ENCODE peak calls at places on chromosomes 4 and X, in ten cellular contexts. A is adrenal gland; Y is CD4-positive, alpha-beta T cell; B is mammary epithelial cell; Q is AG04450; D is WERI-Rb-1; V is left lung; S is tibial artery; H is neural progenitor cell; L is body of pancreas. T is an unnamed sample.

GRCh38 chrX:153643431-153644351 is 3.3 kb upstream of the DUSP9 start:
- DNase-seq in A (no peak), Y (no peak), B (no peak), Q (no peak), D (peak; percentile 51), V (no peak), S (no peak), H (peak; percentile 61), L (no peak), T (no peak)

GRCh38 chr4:123546123-123546654 is 149.6 kb downstream of the SPRY1 start:
- DNase-seq in A (no peak), Y (no peak), B (no peak), Q (no peak), D (no peak), V (no peak), S (no peak), H (no peak), L (peak; percentile 45), T (no peak)

GRCh38 chr4:1523907-1524636 is 117.8 kb upstream of the NKX1-1 start:
- DNase-seq in A (no peak), Y (no peak), B (no peak), Q (no peak), D (no peak), V (peak; percentile 67), S (no peak), H (peak; percentile 39), L (no peak), T (no peak)

GRCh38 chrX:136121788-136122187 is 25.5 kb upstream of the FHL1 start:
- DNase-seq in A (no peak), Y (no peak), B (no peak), Q (no peak), D (no peak), V (no peak), S (peak; percentile 67), H (no peak), L (no peak), T (no peak)

GRCh38 chrX:107700802-107701201 is 72.5 kb downstream of the PRPS1 start:
- DNase-seq in A (no peak), Y (no peak), B (no peak), Q (no peak), D (no peak), V (no peak), S (no peak), H (no peak), L (no peak), T (no peak)

GRCh38 chr4:68319040-68319439 is 30.9 kb downstream of the YTHDC1 start:
- DNase-seq in A (no peak), Y (no peak), B (no peak), Q (no peak), D (no peak), V (no peak), S (no peak), H (no peak), L (no peak), T (no peak)

GRCh38 chrX:107733686-107734085 is 41.9 kb downstream of the TSC22D3 start:
- DNase-seq in A (no peak), Y (no peak), B (no peak), Q (no peak), D (no peak), V (no peak), S (peak; percentile 34), H (no peak), L (no peak), T (no peak)

GRCh38 chr4:44651425-44651824 is at the start of gene YIPF7:
- DNase-seq in A (no peak), Y (no peak), B (no peak), Q (no peak), D (no peak), V (no peak), S (no peak), H (no peak), L (no peak), T (no peak)

GRCh38 chr4:68864438-68865177 is 48.8 kb downstream of the UGT2B10 start:
- DNase-seq in A (no peak), Y (no peak), B (no peak), Q (no peak), D (no peak), V (no peak), S (no peak), H (no peak), L (peak; percentile 71), T (no peak)

GRCh38 chr4:144975718-144976117 is 122.3 kb downstream of the ANAPC10 start:
- DNase-seq in A (no peak), Y (no peak), B (no peak), Q (no peak), D (no peak), V (no peak), S (no peak), H (no peak), L (no peak), T (no peak)

GRCh38 chr4:21113496-21114213 is 413.4 kb downstream of the PACRGL start:
- DNase-seq in A (no peak), Y (no peak), B (peak; percentile 16), Q (no peak), D (no peak), V (no peak), S (no peak), H (no peak), L (no peak), T (no peak)

GRCh38 chr4:5165419-5166369 is 114.4 kb downstream of the STK32B start:
- DNase-seq in A (no peak), Y (no peak), B (no peak), Q (no peak), D (peak; percentile 93), V (no peak), S (no peak), H (peak; percentile 65), L (no peak), T (no peak)

GRCh38 chrX:111876646-111877045 is 665 bp downstream of the TRPC5OS start:
- DNase-seq in A (no peak), Y (no peak), B (no peak), Q (no peak), D (no peak), V (no peak), S (no peak), H (no peak), L (no peak), T (no peak)

GRCh38 chrX:10230222-10230621 is 73.4 kb downstream of the CLCN4 start:
- DNase-seq in A (peak; percentile 24), Y (no peak), B (no peak), Q (no peak), D (no peak), V (no peak), S (no peak), H (no peak), L (no peak), T (no peak)

GRCh38 chr4:117637347-117637746 is 396.9 kb upstream of the NDST3 start:
- DNase-seq in A (no peak), Y (no peak), B (peak; percentile 1), Q (no peak), D (no peak), V (peak; percentile 10), S (no peak), H (no peak), L (no peak), T (no peak)

GRCh38 chr4:145805490-145805889 is 125.5 kb downstream of the C4orf51 start:
- DNase-seq in A (no peak), Y (no peak), B (peak; percentile 74), Q (no peak), D (no peak), V (no peak), S (no peak), H (no peak), L (no peak), T (no peak)

GRCh38 chr4:104641427-104641826 is 146.7 kb upstream of the CXXC4 start:
- DNase-seq in A (no peak), Y (no peak), B (no peak), Q (no peak), D (peak; percentile 84), V (no peak), S (no peak), H (peak; percentile 67), L (no peak), T (no peak)

GRCh38 chrX:115533485-115533884 is 27.5 kb upstream of the PLS3 start:
- DNase-seq in A (no peak), Y (no peak), B (no peak), Q (peak; percentile 4), D (no peak), V (no peak), S (no peak), H (no peak), L (no peak), T (no peak)

DNA sequence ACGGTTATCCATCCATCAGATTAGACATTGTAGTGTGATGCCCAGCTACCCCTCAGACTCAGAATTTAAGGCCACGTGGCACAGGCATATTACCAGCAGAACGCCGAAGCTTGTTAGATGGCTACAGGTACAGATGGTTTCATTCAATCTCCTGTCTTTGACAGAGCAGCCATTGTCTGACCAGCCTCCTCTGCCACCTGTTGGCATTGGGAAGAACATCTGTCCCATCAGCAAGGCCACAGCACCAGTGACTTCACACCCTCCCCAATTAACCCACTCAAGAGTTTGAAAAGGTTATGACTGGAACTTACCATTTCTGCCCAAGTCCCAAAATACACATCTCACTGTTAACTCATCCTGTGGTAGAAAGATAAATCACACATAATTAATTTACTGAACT is 22.0 kb upstream of the PHKA2 start:
- DNase-seq in A (no peak), Y (no peak), B (no peak), Q (no peak), D (no peak), V (no peak), S (no peak), H (no peak), L (no peak), T (no peak)
- TF ChIP-seq CTCF in A (no peak), Y (no peak), B (peak; percentile 45), Q (no peak), D (no peak), V (no peak), S (no peak), H (no peak), L (no peak), T (no peak)

GRCh38 chr4:67151376-67152343 is 393.6 kb downstream of the CENPC start:
- DNase-seq in A (no peak), Y (no peak), B (no peak), Q (no peak), D (no peak), V (peak; percentile 49), S (no peak), H (no peak), L (no peak), T (no peak)
- H3K27ac ChIP-seq in A (no peak overlapping the region), Y (no peak overlapping the region), B (no peak overlapping the region), Q (no peak overlapping the region), D (no peak overlapping the region), V (no peak overlapping the region), S (no peak overlapping the region), H (no peak overlapping the region), L (no peak overlapping the region), T (no peak overlapping the region)

DNA sequence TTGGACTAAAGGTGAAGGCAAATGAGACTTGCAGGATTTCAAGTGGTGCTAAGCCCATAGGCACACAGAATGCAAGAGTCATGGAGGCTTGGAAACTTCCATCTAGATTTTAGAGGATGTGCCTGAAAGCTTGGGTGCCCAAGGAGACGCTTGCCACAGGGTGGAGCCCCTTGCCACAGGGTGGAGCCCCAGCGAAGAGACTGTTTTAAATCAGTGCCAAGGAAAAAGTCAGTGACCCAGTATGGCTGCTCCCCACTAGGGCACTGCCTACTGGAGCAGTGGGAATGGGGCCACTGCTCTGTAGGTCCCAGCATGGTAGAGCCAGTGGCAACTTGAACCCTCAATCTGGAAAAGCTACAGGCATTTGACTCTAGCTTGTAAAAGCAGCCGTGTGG is 794.2 kb upstream of the LCORL start:
- DNase-seq in A (no peak), Y (no peak), B (no peak), Q (no peak), D (peak; percentile 46), V (no peak), S (no peak), H (peak; percentile 7), L (no peak), T (no peak)
- TF ChIP-seq CTCF in A (no peak), Y (no peak), B (peak; percentile 11), Q (no peak), D (peak; percentile 63), V (no peak), S (no peak), H (peak; percentile 23), L (no peak), T (no peak)

GRCh38 chr4:152953514-152953913 is 17.4 kb downstream of the FHDC1 start:
- DNase-seq in A (no peak), Y (no peak), B (peak; percentile 35), Q (no peak), D (no peak), V (no peak), S (no peak), H (no peak), L (no peak), T (no peak)
- H3K27ac ChIP-seq in A (no peak overlapping the region), Y (no peak overlapping the region), B (no peak overlapping the region), Q (no peak overlapping the region), D (no peak overlapping the region), V (no peak overlapping the region), S (no peak overlapping the region), H (no peak overlapping the region), L (no peak overlapping the region), T (no peak overlapping the region)

T was measured in uterus.